ENCODE peak calls at places on chromosomes 11 and 22, in eight cellular contexts. L, X, P, E, M, D, V and O are unnamed samples.

GRCh38 chr11:6705905-6706535 is 22.9 kb upstream of the MRPL17 start:
- DNase-seq in X (no peak), P (peak), M (no peak), D (peak), V (peak), L (peak), E (peak), O (no peak)

GRCh38 chr22:12697441-12697840 is 2830.6 kb upstream of the OR11H1 start:
- DNase-seq in V (no peak), D (no peak), P (no peak), M (no peak), L (no peak), X (no peak), E (no peak), O (no peak)

GRCh38 chr11:17921620-17922473 is 91.0 kb downstream of the SERGEF start:
- DNase-seq in D (no peak), L (no peak), M (no peak), V (no peak), E (no peak), X (no peak), P (no peak), O (peak)

GRCh38 chr22:46432164-46433068 is 96.9 kb downstream of the TRMU start:
- DNase-seq in L (no peak), X (no peak), P (no peak), V (no peak), D (no peak), E (no peak), M (no peak), O (peak)

GRCh38 chr11:119144825-119145476 is 3.9 kb upstream of the ABCG4 start:
- DNase-seq in E (peak), P (peak), X (no peak), M (peak), L (peak), V (peak), D (peak), O (peak)

GRCh38 chr22:35587447-35587870 is 29.7 kb downstream of the MB start:
- DNase-seq in L (no peak), X (no peak), V (no peak), D (peak), M (peak), P (no peak), E (no peak), O (no peak)

GRCh38 chr22:24584871-24585411 is 7.9 kb downstream of the LRRC75B start:
- DNase-seq in V (peak), M (no peak), E (no peak), X (no peak), L (no peak), P (no peak), D (no peak), O (no peak)

GRCh38 chr11:107956543-107956942 is 28.3 kb downstream of the RAB39A start:
- DNase-seq in L (no peak), V (no peak), D (no peak), E (no peak), X (no peak), M (no peak), P (no peak), O (no peak)

GRCh38 chr11:23398052-23398451 is 537.8 kb upstream of the CCDC179 start:
- DNase-seq in D (no peak), V (peak), X (no peak), E (no peak), M (no peak), L (no peak), P (no peak), O (no peak)

GRCh38 chr11:75560644-75561043 is 1.4 kb upstream of the SERPINH1 start:
- DNase-seq in E (no peak), L (no peak), V (no peak), X (no peak), M (no peak), D (no peak), P (no peak), O (no peak)

GRCh38 chr22:22171357-22172218 is 73.0 kb upstream of the VPREB1 start:
- DNase-seq in M (no peak), D (no peak), V (peak), X (no peak), E (no peak), P (no peak), L (peak), O (no peak)

GRCh38 chr11:3984896-3985295 is 109.7 kb upstream of the RRM1 start:
- DNase-seq in X (no peak), L (peak), D (no peak), E (peak), V (peak), M (no peak), P (no peak), O (no peak)

GRCh38 chr11:72735495-72736027 is 16.6 kb downstream of the ARAP1 start:
- DNase-seq in M (no peak), D (peak), X (no peak), V (peak), P (no peak), E (no peak), L (no peak), O (peak)
- H3K27ac ChIP-seq in M (peak), D (peak), X (no peak), V (no peak), P (peak), E (no peak), L (no peak), O (peak)

GRCh38 chr22:42414565-42415298 is 17.5 kb downstream of the NFAM1 start:
- DNase-seq in D (no peak), E (no peak), P (no peak), M (no peak), X (no peak), L (no peak), V (no peak), O (no peak)
- H3K4me3 ChIP-seq in D (no peak), E (no peak), P (no peak), M (no peak), X (no peak), L (no peak), V (no peak), O (no peak)

GRCh38 chr11:123035831-123036230 is 26.1 kb downstream of the HSPA8 start:
- DNase-seq in P (no peak), M (no peak), L (no peak), V (no peak), D (no peak), E (no peak), X (no peak), O (no peak)

GRCh38 chr11:123033895-123034294 is 28.0 kb downstream of the HSPA8 start:
- DNase-seq in P (no peak), V (peak), L (peak), D (no peak), M (no peak), X (no peak), E (no peak), O (no peak)

GRCh38 chr11:123034587-123034986 is 27.3 kb downstream of the HSPA8 start:
- DNase-seq in L (no peak), V (no peak), D (no peak), P (no peak), X (no peak), E (no peak), M (no peak), O (peak)

GRCh38 chr11:123030517-123030916 is 31.4 kb downstream of the HSPA8 start:
- DNase-seq in X (no peak), D (no peak), V (no peak), M (no peak), P (no peak), E (no peak), L (no peak), O (no peak)
- H3K27ac ChIP-seq in X (no peak), D (no peak), V (no peak), M (no peak), P (no peak), E (no peak), L (no peak), O (no peak)

DNA sequence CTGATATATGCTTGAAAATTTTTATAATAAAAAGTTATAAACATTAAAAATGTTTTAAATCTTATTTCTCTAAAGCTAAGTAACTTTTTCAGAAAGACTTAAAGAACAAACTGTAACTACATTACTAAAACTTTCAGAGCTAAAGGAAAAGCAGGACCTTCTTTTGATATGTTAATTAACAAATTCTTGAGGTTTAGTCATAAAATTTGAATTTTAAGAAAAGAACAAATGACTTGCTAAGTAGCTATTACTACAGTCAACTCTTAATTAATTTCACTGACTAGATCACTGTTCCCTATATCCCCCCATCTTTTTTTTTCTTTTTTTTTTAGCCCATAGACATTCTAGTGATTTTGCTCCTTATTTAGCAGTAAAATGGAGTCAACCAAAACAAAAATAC is 344.4 kb downstream of the LRRC4C start:
- DNase-seq in M (no peak), P (no peak), D (no peak), E (no peak), X (no peak), L (no peak), V (no peak), O (no peak)
- H3K4me3 ChIP-seq in M (no peak), P (no peak), D (no peak), E (no peak), X (no peak), L (no peak), V (no peak), O (no peak)

GRCh38 chr11:2137202-2138071 is 1.8 kb downstream of the IGF2 start:
- DNase-seq in E (peak), M (no peak), V (peak), L (peak), X (no peak), D (peak), P (no peak), O (no peak)
- H3K27ac ChIP-seq in E (no peak), M (no peak), V (no peak), L (no peak), X (no peak), D (peak), P (no peak), O (no peak)

DNA sequence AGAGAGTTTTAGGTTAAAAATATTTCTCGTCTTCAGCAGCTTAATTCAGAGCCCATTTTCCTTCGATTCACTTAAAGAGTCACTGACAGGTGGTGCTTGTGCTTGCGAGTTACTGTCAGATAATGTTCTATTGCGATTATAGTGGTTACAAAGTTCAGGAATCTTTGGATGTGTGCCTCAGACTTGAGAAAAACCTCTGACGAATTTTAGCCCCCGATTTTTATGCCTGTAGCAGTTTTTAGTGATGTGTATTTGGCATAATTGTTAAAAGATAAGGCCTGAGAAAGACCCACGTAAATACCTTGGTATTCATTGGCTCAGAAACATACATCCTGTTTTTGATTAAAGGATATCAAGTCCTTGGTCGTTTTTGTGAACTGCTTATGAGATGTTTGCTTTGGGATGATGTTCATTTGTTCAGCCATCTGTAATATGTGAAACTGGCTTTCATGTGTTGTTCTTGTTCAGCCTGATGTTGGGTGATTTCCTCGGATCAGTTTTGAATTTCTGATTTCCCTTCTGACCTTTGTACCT is 120.7 kb downstream of the HIPK3 start:
- DNase-seq in M (no peak), V (no peak), D (no peak), E (no peak), L (no peak), P (no peak), X (no peak), O (no peak)
- H3K4me3 ChIP-seq in M (no peak), V (no peak), D (no peak), E (no peak), L (no peak), P (no peak), X (no peak), O (no peak)

GRCh38 chr11:94107363-94107762 is 21.3 kb upstream of the PANX1 start:
- DNase-seq in E (no peak), L (no peak), D (no peak), M (no peak), P (no peak), V (no peak), X (no peak), O (no peak)
- H3K27ac ChIP-seq in E (no peak), L (no peak), D (no peak), M (no peak), P (no peak), V (no peak), X (no peak), O (no peak)

DNA sequence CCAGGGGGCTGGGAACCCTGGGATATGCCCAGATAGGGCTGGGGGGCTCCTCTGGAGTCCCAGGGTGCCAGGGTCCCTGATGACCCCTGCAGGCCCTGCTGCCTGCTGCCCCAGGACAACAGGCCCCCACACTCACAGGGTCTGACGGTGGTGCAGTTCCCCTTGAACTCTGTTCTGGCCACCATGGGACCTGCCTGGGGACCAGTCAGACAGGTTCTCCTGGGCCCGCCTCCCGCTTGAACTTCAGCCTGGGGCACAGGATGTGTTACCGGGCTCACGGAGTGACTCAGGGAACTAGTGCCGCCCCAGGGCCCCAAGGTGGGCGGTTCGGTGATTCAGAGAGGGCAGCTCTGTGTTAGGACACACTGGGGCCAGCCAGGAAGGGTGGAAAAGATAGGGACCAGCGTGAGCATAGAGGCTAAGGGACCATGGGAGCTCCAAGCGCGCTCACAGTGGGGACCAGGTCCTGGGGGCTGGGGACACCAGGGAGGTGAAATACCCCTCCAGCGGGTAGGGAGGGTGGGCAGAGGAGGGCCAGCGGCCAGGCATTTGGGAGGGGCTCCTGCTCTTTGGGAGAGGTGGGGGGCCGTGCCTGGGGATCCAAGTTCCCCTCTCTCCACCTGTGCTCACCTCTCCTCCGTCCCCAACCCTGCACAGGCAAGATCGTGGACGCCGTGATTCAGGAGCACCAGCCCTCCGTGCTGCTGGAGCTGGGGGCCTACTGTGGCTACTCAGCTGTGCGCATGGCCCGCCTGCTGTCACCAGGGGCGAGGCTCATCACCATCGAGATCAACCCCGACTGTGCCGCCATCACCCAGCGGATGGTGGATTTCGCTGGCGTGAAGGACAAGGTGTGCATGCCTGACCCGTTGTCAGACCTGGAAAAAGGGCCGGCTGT is 21.5 kb upstream of the TXNRD2 start:
- DNase-seq in M (peak), P (no peak), L (no peak), V (peak), D (no peak), E (no peak), X (no peak), O (no peak)
- H3K4me3 ChIP-seq in M (peak), P (no peak), L (no peak), V (no peak), D (no peak), E (no peak), X (no peak), O (no peak)

DNA sequence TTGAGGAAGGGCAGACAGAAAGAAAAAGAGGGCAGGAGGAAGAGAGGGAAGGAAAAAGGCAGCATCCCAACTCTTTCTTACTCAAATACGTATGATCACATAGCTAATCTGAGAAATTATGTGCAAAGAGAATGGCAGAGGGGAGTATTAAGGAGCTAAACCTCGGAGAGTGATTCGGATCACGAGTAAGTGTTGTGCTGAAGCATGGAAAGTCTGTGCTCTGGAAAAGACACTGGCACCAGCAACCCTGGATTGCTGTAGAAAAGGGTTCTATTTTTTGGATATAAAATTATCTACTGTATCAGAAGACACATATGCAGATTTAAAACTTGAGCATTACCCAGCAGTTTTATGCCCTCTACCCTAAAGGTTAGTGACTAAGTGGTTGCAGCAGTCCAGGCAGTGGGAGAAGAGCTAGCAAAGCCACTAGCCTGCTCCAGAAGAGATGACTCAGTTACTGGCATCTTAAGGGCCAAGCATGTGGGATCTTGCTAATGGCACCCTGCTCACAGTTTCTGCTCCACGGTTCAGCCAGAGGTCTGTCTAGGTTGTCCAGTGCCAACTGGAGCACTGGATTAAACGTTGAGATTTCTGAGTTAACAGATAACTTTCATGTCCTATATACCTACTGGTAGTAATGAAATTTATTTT is 151.7 kb downstream of the SWAP70 start:
- DNase-seq in P (no peak), E (no peak), M (no peak), D (no peak), V (no peak), L (no peak), X (no peak), O (no peak)
- H3K27ac ChIP-seq in P (no peak), E (no peak), M (no peak), D (no peak), V (no peak), L (no peak), X (no peak), O (no peak)